ENCODE peak calls at places on chromosomes 7 and 10, in seven cellular contexts. N, J, D, I, Y, P and Q are unnamed samples.

GRCh38 chr10:94546616-94547175 is 1.1 kb downstream of the HELLS start:
- DNase-seq in N (no peak), J (no peak), D (peak), I (no peak), Y (no peak), P (no peak), Q (no peak)

GRCh38 chr7:142745091-142745635 is 4.1 kb upstream of the PRSS1 start:
- DNase-seq in N (no peak), J (no peak), D (no peak), I (no peak), Y (peak), P (no peak), Q (no peak)

GRCh38 chr7:150964593-150965111 is 13.5 kb downstream of the KCNH2 start:
- DNase-seq in N (no peak), J (peak), D (no peak), I (no peak), Y (peak), P (no peak), Q (peak)

GRCh38 chr7:156816943-156817572 is 75.9 kb downstream of the LMBR1 start:
- DNase-seq in N (no peak), J (no peak), D (peak), I (no peak), Y (no peak), P (no peak), Q (no peak)

GRCh38 chr7:114759347-114760062 is 162.4 kb upstream of the MDFIC start:
- DNase-seq in N (peak), J (no peak), D (peak), I (no peak), Y (no peak), P (no peak), Q (no peak)

GRCh38 chr10:9188022-9188810 is 1133.7 kb downstream of the GATA3 start:
- DNase-seq in N (peak), J (no peak), D (no peak), I (no peak), Y (no peak), P (no peak), Q (no peak)

GRCh38 chr7:2613113-2613925 is 18.5 kb upstream of the TTYH3 start:
- DNase-seq in N (no peak), J (no peak), D (no peak), I (peak), Y (no peak), P (no peak), Q (no peak)

GRCh38 chr10:103763374-103764202 is 91.8 kb downstream of the SH3PXD2A start:
- DNase-seq in N (no peak), J (no peak), D (peak), I (no peak), Y (no peak), P (no peak), Q (no peak)

GRCh38 chr7:141664450-141664849 is 37.5 kb downstream of the DENND11 start:
- DNase-seq in N (no peak), J (no peak), D (no peak), I (no peak), Y (peak), P (no peak), Q (no peak)

GRCh38 chr10:72695496-72695895 is 3.6 kb downstream of the MCU start:
- DNase-seq in N (no peak), J (no peak), D (no peak), I (no peak), Y (no peak), P (no peak), Q (no peak)

GRCh38 chr10:7218974-7219373 is 191.9 kb downstream of the SFMBT2 start:
- DNase-seq in N (no peak), J (no peak), D (peak), I (no peak), Y (no peak), P (no peak), Q (no peak)

GRCh38 chr7:102395620-102395957 is 574 bp upstream of the PRKRIP1 start:
- DNase-seq in N (no peak), J (no peak), D (no peak), I (no peak), Y (no peak), P (no peak), Q (no peak)

GRCh38 chr7:142420554-142421362 is 162.9 kb upstream of the PRSS58 start:
- DNase-seq in N (no peak), J (no peak), D (peak), I (no peak), Y (no peak), P (no peak), Q (no peak)

GRCh38 chr7:70082026-70082655 is 483.9 kb downstream of the AUTS2 start:
- DNase-seq in N (no peak), J (no peak), D (no peak), I (no peak), Y (no peak), P (no peak), Q (no peak)

GRCh38 chr10:23198940-23199767 is 7.0 kb downstream of the PTF1A start:
- DNase-seq in N (no peak), J (no peak), D (no peak), I (peak), Y (peak), P (no peak), Q (no peak)

GRCh38 chr10:79203014-79203675 is 134.4 kb downstream of the ZMIZ1 start:
- DNase-seq in N (no peak), J (no peak), D (no peak), I (no peak), Y (no peak), P (no peak), Q (no peak)

GRCh38 chr7:125118444-125118843 is 188.8 kb upstream of the POT1 start:
- DNase-seq in N (no peak), J (no peak), D (no peak), I (no peak), Y (no peak), P (no peak), Q (no peak)

GRCh38 chr10:99805190-99805589 is 22.8 kb downstream of the ABCC2 start:
- DNase-seq in N (no peak), J (no peak), D (no peak), I (no peak), Y (no peak), P (no peak), Q (no peak)

GRCh38 chr10:63042256-63042655 is 90.9 kb upstream of the NRBF2 start:
- DNase-seq in N (no peak), J (no peak), D (peak), I (no peak), Y (no peak), P (no peak), Q (no peak)

GRCh38 chr10:29266641-29267040 is 22.2 kb upstream of the LYZL1 start:
- DNase-seq in N (no peak), J (no peak), D (no peak), I (no peak), Y (no peak), P (no peak), Q (no peak)

GRCh38 chr10:52442576-52442975 is 128.5 kb downstream of the DKK1 start:
- DNase-seq in N (no peak), J (no peak), D (peak), I (no peak), Y (no peak), P (no peak), Q (no peak)

GRCh38 chr10:77552252-77552651 is 85.4 kb downstream of the KCNMA1 start:
- DNase-seq in N (no peak), J (no peak), D (no peak), I (no peak), Y (no peak), P (no peak), Q (no peak)

GRCh38 chr10:18179901-18180300 is 39.7 kb downstream of the CACNB2 start:
- DNase-seq in N (peak), J (peak), D (peak), I (no peak), Y (peak), P (no peak), Q (no peak)
- H3K4me3 ChIP-seq in N (peak), J (peak), D (peak), I (no peak), Y (no peak), P (no peak), Q (peak)

GRCh38 chr7:132575336-132575986 is 809 bp downstream of the PLXNA4 start:
- DNase-seq in N (no peak), J (peak), D (peak), I (peak), Y (peak), P (peak), Q (peak)
- H3K4me3 ChIP-seq in N (no peak), J (peak), D (peak), I (peak), Y (no peak), P (peak), Q (peak)

GRCh38 chr10:88995156-88995876 is 4.7 kb downstream of the FAS start:
- DNase-seq in N (no peak), J (no peak), D (no peak), I (no peak), Y (no peak), P (no peak), Q (no peak)
- H3K4me3 ChIP-seq in N (no peak), J (peak), D (no peak), I (no peak), Y (no peak), P (no peak), Q (no peak)

GRCh38 chr10:117261501-117261900 is 20.6 kb downstream of the SLC18A2 start:
- DNase-seq in N (no peak), J (no peak), D (no peak), I (peak), Y (no peak), P (no peak), Q (peak)
- H3K4me3 ChIP-seq in N (no peak), J (no peak), D (no peak), I (no peak), Y (no peak), P (no peak), Q (no peak)